ENCODE peak calls at places on chromosomes 12 and 14, in four cellular contexts. C is A549, Y is K562, X is HepG2. G is an unnamed sample.

GRCh38 chr12:113973109-113973904 is 7.2 kb upstream of the RBM19 start:
- DNase-seq in C (no peak), Y (no peak), X (no peak), G (no peak)

GRCh38 chr14:76133103-76133502 is 18.6 kb upstream of the GPATCH2L start:
- DNase-seq in Y (peak; percentile 32), C (peak; percentile 16), X (peak; percentile 13), G (peak; percentile 51)

GRCh38 chr12:65277994-65278575 is 398 bp upstream of the MSRB3 start:
- DNase-seq in C (no peak), X (no peak), Y (no peak), G (no peak)

GRCh38 chr12:49058366-49059062 is 2.1 kb downstream of the KMT2D start:
- DNase-seq in Y (no peak), C (no peak), X (no peak), G (no peak)

GRCh38 chr14:92173668-92174067 is 51.9 kb downstream of the CPSF2 start:
- DNase-seq in Y (no peak), C (no peak), X (no peak), G (no peak)

GRCh38 chr14:89160437-89160836 is 256.6 kb downstream of the FOXN3 start:
- DNase-seq in C (no peak), Y (no peak), X (peak; percentile 55), G (no peak)

GRCh38 chr12:108630481-108631207 is 3.0 kb downstream of the SELPLG start:
- DNase-seq in Y (no peak), C (no peak), X (no peak), G (no peak)

GRCh38 chr14:89227490-89227834 is 189.6 kb downstream of the FOXN3 start:
- DNase-seq in X (no peak), Y (no peak), C (no peak), G (no peak)

GRCh38 chr14:42002139-42002538 is 395.5 kb downstream of the LRFN5 start:
- DNase-seq in X (no peak), Y (no peak), C (no peak), G (no peak)

GRCh38 chr12:131747276-131747675 is 36.4 kb downstream of the SFSWAP start:
- DNase-seq in X (no peak), Y (no peak), C (no peak), G (no peak)

GRCh38 chr14:77014004-77014604 is 14.4 kb downstream of the IRF2BPL start:
- DNase-seq in X (peak; percentile 68), Y (no peak), C (no peak), G (no peak)

GRCh38 chr14:23556700-23557440 is 799 bp downstream of the THTPA start:
- DNase-seq in Y (no peak), C (no peak), X (no peak), G (no peak)

GRCh38 chr14:61565836-61566536 is 129.3 kb upstream of the HIF1A start:
- DNase-seq in C (peak; percentile 70), Y (no peak), X (no peak), G (no peak)

GRCh38 chr12:74665690-74666089 is 128.1 kb downstream of the ATXN7L3B start:
- DNase-seq in Y (no peak), X (no peak), C (no peak), G (no peak)

GRCh38 chr12:93733358-93733757 is 56.2 kb downstream of the CRADD start:
- DNase-seq in X (no peak), Y (no peak), C (peak; percentile 49), G (no peak)

GRCh38 chr12:61654698-61655097 is 605.5 kb upstream of the USP15 start:
- DNase-seq in Y (no peak), X (peak; percentile 7), C (peak; percentile 6), G (no peak)

GRCh38 chr12:109517619-109518018 is 40.2 kb downstream of the UBE3B start:
- DNase-seq in Y (no peak), X (no peak), C (no peak), G (no peak)

GRCh38 chr12:101181776-101182175 is 28.3 kb downstream of the SLC5A8 start:
- DNase-seq in Y (no peak), X (no peak), C (no peak), G (no peak)

GRCh38 chr12:32390572-32391219 is 8.7 kb upstream of the FGD4 start:
- DNase-seq in C (peak; percentile 77), X (peak; percentile 53), Y (no peak), G (peak; percentile 60)

GRCh38 chr14:55746533-55746932 is 166.5 kb downstream of the KTN1 start:
- DNase-seq in Y (no peak), X (peak; percentile 14), C (no peak), G (no peak)

GRCh38 chr14:90829677-90830076 is 13.4 kb upstream of the TTC7B start:
- DNase-seq in C (no peak), Y (no peak), X (no peak), G (no peak)

GRCh38 chr12:104339663-104340062 is 36.1 kb downstream of the EID3 start:
- DNase-seq in Y (no peak), X (no peak), C (peak; percentile 57), G (no peak)

GRCh38 chr12:116194935-116195431 is 82.5 kb downstream of the MED13L start:
- DNase-seq in X (no peak), Y (no peak), C (peak; percentile 14), G (no peak)

GRCh38 chr12:113238309-113238708 is 17.0 kb downstream of the TPCN1 start:
- DNase-seq in Y (peak; percentile 65), X (no peak), C (no peak), G (no peak)

GRCh38 chr14:75258079-75258802 is 20.4 kb upstream of the FOS start:
- DNase-seq in C (no peak), X (no peak), Y (no peak), G (no peak)

GRCh38 chr14:28830115-28830534 is 63.5 kb downstream of the FOXG1 start:
- DNase-seq in Y (peak; percentile 24), X (no peak), C (no peak), G (no peak)

GRCh38 chr14:34364201-34364600 is 97.8 kb downstream of the SPTSSA start:
- DNase-seq in X (no peak), C (no peak), Y (no peak), G (no peak)

GRCh38 chr12:106226884-106227640 is 20.8 kb downstream of the CKAP4 start:
- DNase-seq in C (peak; percentile 69), Y (peak; percentile 68), X (peak; percentile 55), G (no peak)

GRCh38 chr14:59570122-59570521 is 6.5 kb downstream of the CCDC175 start:
- DNase-seq in Y (no peak), X (no peak), C (peak; percentile 7), G (no peak)

GRCh38 chr14:24095196-24096068 is 1.3 kb downstream of the PCK2 start:
- DNase-seq in C (peak; percentile 62), X (peak; percentile 100), Y (peak; percentile 87), G (peak; percentile 71)

GRCh38 chr12:31589896-31590729 is 823 bp downstream of the DENND5B start:
- DNase-seq in C (peak; percentile 81), Y (peak; percentile 54), X (peak; percentile 89), G (peak; percentile 60)

GRCh38 chr12:6790496-6791150 is 1.3 kb downstream of the CD4 start:
- DNase-seq in Y (no peak), C (no peak), X (no peak), G (no peak)

GRCh38 chr12:109588461-109589239 is 15.1 kb downstream of the MVK start:
- DNase-seq in Y (no peak), C (no peak), X (peak; percentile 54), G (no peak)

GRCh38 chr14:105365681-105366080 is 32.7 kb upstream of the TEX22 start:
- DNase-seq in C (no peak), Y (no peak), X (no peak), G (no peak)

GRCh38 chr12:2879853-2880252 is 2.8 kb downstream of the RHNO1 start:
- DNase-seq in C (no peak), Y (no peak), X (no peak), G (no peak)

GRCh38 chr14:45680531-45680930 is 427.5 kb upstream of the MIS18BP1 start:
- DNase-seq in X (no peak), C (no peak), Y (no peak), G (no peak)

GRCh38 chr14:71209888-71210287 is 302.6 kb downstream of the PCNX1 start:
- DNase-seq in C (no peak), X (no peak), Y (no peak), G (no peak)
- TF ChIP-seq NR3C1 in C (no peak), X (no peak), Y (no peak), G (no peak)

GRCh38 chr14:106518054-106518943 is 991.9 kb downstream of the TMEM121 start:
- DNase-seq in X (no peak), C (peak; percentile 2), Y (peak; percentile 5), G (no peak)
- TF ChIP-seq NR3C1 in X (no peak), C (no peak), Y (no peak), G (no peak)

GRCh38 chr12:124183172-124183571 is 111.7 kb upstream of the RFLNA start:
- DNase-seq in C (no peak), Y (no peak), X (no peak), G (no peak)
- TF ChIP-seq NR3C1 in C (no peak), Y (no peak), X (no peak), G (no peak)

DNA sequence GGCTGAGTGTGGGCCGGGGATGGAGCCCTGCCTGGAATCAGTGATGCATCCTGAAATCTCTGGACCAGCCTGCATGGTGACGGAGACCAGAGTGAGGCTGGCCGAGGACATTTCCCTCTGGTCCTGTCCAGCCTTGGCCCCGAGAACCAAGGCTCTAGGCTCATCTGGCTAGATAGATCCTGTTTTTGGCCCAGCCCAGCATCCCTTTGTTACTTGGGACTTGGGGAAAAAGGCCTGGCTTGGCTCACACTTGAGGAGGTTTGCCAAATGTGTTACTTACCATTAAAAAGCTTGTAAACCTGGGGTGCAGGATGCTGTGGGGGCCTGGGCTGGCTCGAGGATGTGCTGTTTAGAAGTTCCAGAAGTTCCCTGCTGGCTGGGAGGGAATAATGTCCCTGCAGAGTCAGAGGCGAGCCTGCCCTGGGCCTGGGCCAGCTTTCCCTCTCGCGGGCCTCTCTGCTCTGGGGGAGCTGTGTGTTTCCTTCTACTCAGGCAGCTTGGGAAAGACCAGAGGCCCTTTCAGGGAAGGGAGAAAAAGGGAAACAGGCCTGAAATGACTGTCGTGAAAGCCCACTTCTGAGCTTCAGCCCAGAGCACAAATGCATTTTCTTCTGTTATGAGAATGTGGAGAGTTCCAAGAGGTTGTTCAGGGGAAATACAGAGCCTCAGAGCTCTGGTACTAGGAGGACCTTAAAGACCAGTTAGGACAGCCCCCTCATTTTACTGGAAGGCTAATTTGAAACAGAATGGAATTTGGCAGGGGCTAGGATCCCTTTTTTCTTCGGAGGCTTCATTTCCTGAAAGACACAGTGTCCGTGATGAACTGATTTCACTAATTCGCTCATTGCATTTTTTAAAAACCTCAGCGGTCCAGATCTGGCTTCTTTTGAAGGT is 47.2 kb upstream of the CTDSP2 start:
- DNase-seq in C (no peak), X (peak; percentile 62), Y (no peak), G (peak; percentile 50)
- TF ChIP-seq NR3C1 in C (no peak), X (no peak), Y (no peak), G (no peak)

DNA sequence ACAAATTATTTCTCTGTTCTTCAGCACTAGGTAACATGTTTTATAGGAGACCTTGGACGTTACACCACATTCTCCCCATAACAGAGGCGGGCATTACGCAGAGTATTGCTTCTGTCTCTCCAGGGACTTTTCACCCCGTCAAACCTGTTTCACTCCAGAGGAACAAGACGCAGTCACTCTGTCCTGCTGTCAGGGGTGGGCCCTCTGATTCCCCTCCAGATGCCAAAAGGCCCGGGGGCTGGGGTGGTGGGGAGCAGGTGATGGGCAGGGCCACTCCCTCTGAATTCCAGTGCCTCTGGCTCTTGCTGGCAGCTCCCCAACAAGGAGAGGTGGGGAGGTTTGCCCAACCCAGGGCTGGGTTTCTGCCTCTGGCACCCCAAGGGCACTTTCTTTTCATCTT is 71.9 kb downstream of the NTF3 start:
- DNase-seq in X (no peak), Y (no peak), C (no peak), G (no peak)
- TF ChIP-seq NR3C1 in X (no peak), Y (no peak), C (no peak), G (no peak)